ENCODE peak calls at places on chromosomes 2 and 18, in nine cellular contexts. One of them, this sample, is unnamed.

GRCh38 chr2:240929364-240930095 is 23.4 kb downstream of the CROCC2 start:
- DNase-seq in stimulated activated CD4-positive, alpha-beta T cell treated with anti-CD3 and anti-CD28 coated beads, Interleukin-12 subunit alpha, Interleukin-12 subunit beta, amount 100 ng/mL, for 24 hours: no peak
- DNase-seq in mesendoderm: no peak
- DNase-seq in fibroblast of villous mesenchyme: no peak
- DNase-seq in GM12865: no peak
- DNase-seq in cerebellum: no peak
- DNase-seq in NCI-H1105 treated with DMSO at 0.1 percent for 48 hours: no peak
- DNase-seq in EL: no peak
- DNase-seq in smooth muscle cell of the brain vasculature: no peak
- DNase-seq in this sample: no peak

GRCh38 chr18:12315481-12315880 is 7.4 kb downstream of the TUBB6 start:
- DNase-seq in stimulated activated CD4-positive, alpha-beta T cell treated with anti-CD3 and anti-CD28 coated beads, Interleukin-12 subunit alpha, Interleukin-12 subunit beta, amount 100 ng/mL, for 24 hours: no peak
- DNase-seq in mesendoderm: no peak
- DNase-seq in fibroblast of villous mesenchyme: no peak
- DNase-seq in GM12865: no peak
- DNase-seq in cerebellum: no peak
- DNase-seq in NCI-H1105 treated with DMSO at 0.1 percent for 48 hours: no peak
- DNase-seq in EL: no peak
- DNase-seq in smooth muscle cell of the brain vasculature: no peak
- DNase-seq in this sample: no peak

GRCh38 chr2:86518498-86518897 is 44.7 kb downstream of the CHMP3 start:
- DNase-seq in stimulated activated CD4-positive, alpha-beta T cell treated with anti-CD3 and anti-CD28 coated beads, Interleukin-12 subunit alpha, Interleukin-12 subunit beta, amount 100 ng/mL, for 24 hours: no peak
- DNase-seq in mesendoderm: peak
- DNase-seq in fibroblast of villous mesenchyme: peak
- DNase-seq in GM12865: peak
- DNase-seq in cerebellum: peak
- DNase-seq in NCI-H1105 treated with DMSO at 0.1 percent for 48 hours: no peak
- DNase-seq in EL: peak
- DNase-seq in smooth muscle cell of the brain vasculature: no peak
- DNase-seq in this sample: no peak

GRCh38 chr18:986071-986470 is 81.4 kb downstream of the ADCYAP1 start:
- DNase-seq in stimulated activated CD4-positive, alpha-beta T cell treated with anti-CD3 and anti-CD28 coated beads, Interleukin-12 subunit alpha, Interleukin-12 subunit beta, amount 100 ng/mL, for 24 hours: no peak
- DNase-seq in mesendoderm: peak
- DNase-seq in fibroblast of villous mesenchyme: no peak
- DNase-seq in GM12865: no peak
- DNase-seq in cerebellum: peak
- DNase-seq in NCI-H1105 treated with DMSO at 0.1 percent for 48 hours: no peak
- DNase-seq in EL: no peak
- DNase-seq in smooth muscle cell of the brain vasculature: no peak
- DNase-seq in this sample: peak

GRCh38 chr18:49555641-49556040 is 6.2 kb upstream of the LIPG start:
- DNase-seq in stimulated activated CD4-positive, alpha-beta T cell treated with anti-CD3 and anti-CD28 coated beads, Interleukin-12 subunit alpha, Interleukin-12 subunit beta, amount 100 ng/mL, for 24 hours: no peak
- DNase-seq in mesendoderm: no peak
- DNase-seq in fibroblast of villous mesenchyme: no peak
- DNase-seq in GM12865: no peak
- DNase-seq in cerebellum: no peak
- DNase-seq in NCI-H1105 treated with DMSO at 0.1 percent for 48 hours: no peak
- DNase-seq in EL: no peak
- DNase-seq in smooth muscle cell of the brain vasculature: no peak
- DNase-seq in this sample: no peak

GRCh38 chr2:120885311-120885710 is 149.6 kb downstream of the GLI2 start:
- DNase-seq in stimulated activated CD4-positive, alpha-beta T cell treated with anti-CD3 and anti-CD28 coated beads, Interleukin-12 subunit alpha, Interleukin-12 subunit beta, amount 100 ng/mL, for 24 hours: no peak
- DNase-seq in mesendoderm: no peak
- DNase-seq in fibroblast of villous mesenchyme: no peak
- DNase-seq in GM12865: no peak
- DNase-seq in cerebellum: no peak
- DNase-seq in NCI-H1105 treated with DMSO at 0.1 percent for 48 hours: no peak
- DNase-seq in EL: no peak
- DNase-seq in smooth muscle cell of the brain vasculature: no peak
- DNase-seq in this sample: no peak

GRCh38 chr18:54700580-54700979 is 109.5 kb downstream of the DYNAP start:
- DNase-seq in stimulated activated CD4-positive, alpha-beta T cell treated with anti-CD3 and anti-CD28 coated beads, Interleukin-12 subunit alpha, Interleukin-12 subunit beta, amount 100 ng/mL, for 24 hours: no peak
- DNase-seq in mesendoderm: no peak
- DNase-seq in fibroblast of villous mesenchyme: no peak
- DNase-seq in GM12865: no peak
- DNase-seq in cerebellum: no peak
- DNase-seq in NCI-H1105 treated with DMSO at 0.1 percent for 48 hours: no peak
- DNase-seq in EL: no peak
- DNase-seq in smooth muscle cell of the brain vasculature: no peak
- DNase-seq in this sample: no peak

GRCh38 chr2:235098736-235099494 is 147.1 kb downstream of the SH3BP4 start:
- DNase-seq in stimulated activated CD4-positive, alpha-beta T cell treated with anti-CD3 and anti-CD28 coated beads, Interleukin-12 subunit alpha, Interleukin-12 subunit beta, amount 100 ng/mL, for 24 hours: no peak
- DNase-seq in mesendoderm: no peak
- DNase-seq in fibroblast of villous mesenchyme: peak
- DNase-seq in GM12865: no peak
- DNase-seq in cerebellum: no peak
- DNase-seq in NCI-H1105 treated with DMSO at 0.1 percent for 48 hours: no peak
- DNase-seq in EL: peak
- DNase-seq in smooth muscle cell of the brain vasculature: no peak
- DNase-seq in this sample: no peak

GRCh38 chr2:29334723-29335122 is 219.5 kb downstream of the CLIP4 start:
- DNase-seq in stimulated activated CD4-positive, alpha-beta T cell treated with anti-CD3 and anti-CD28 coated beads, Interleukin-12 subunit alpha, Interleukin-12 subunit beta, amount 100 ng/mL, for 24 hours: no peak
- DNase-seq in mesendoderm: no peak
- DNase-seq in fibroblast of villous mesenchyme: no peak
- DNase-seq in GM12865: no peak
- DNase-seq in cerebellum: no peak
- DNase-seq in NCI-H1105 treated with DMSO at 0.1 percent for 48 hours: no peak
- DNase-seq in EL: no peak
- DNase-seq in smooth muscle cell of the brain vasculature: no peak
- DNase-seq in this sample: no peak

GRCh38 chr2:176096243-176096985 is 3.2 kb upstream of the HOXD12 start:
- DNase-seq in stimulated activated CD4-positive, alpha-beta T cell treated with anti-CD3 and anti-CD28 coated beads, Interleukin-12 subunit alpha, Interleukin-12 subunit beta, amount 100 ng/mL, for 24 hours: no peak
- DNase-seq in mesendoderm: no peak
- DNase-seq in fibroblast of villous mesenchyme: peak
- DNase-seq in GM12865: no peak
- DNase-seq in cerebellum: no peak
- DNase-seq in NCI-H1105 treated with DMSO at 0.1 percent for 48 hours: no peak
- DNase-seq in EL: no peak
- DNase-seq in smooth muscle cell of the brain vasculature: no peak
- DNase-seq in this sample: no peak

GRCh38 chr18:44039216-44039615 is 641.5 kb upstream of the SETBP1 start:
- DNase-seq in stimulated activated CD4-positive, alpha-beta T cell treated with anti-CD3 and anti-CD28 coated beads, Interleukin-12 subunit alpha, Interleukin-12 subunit beta, amount 100 ng/mL, for 24 hours: no peak
- DNase-seq in mesendoderm: no peak
- DNase-seq in fibroblast of villous mesenchyme: peak
- DNase-seq in GM12865: no peak
- DNase-seq in cerebellum: no peak
- DNase-seq in NCI-H1105 treated with DMSO at 0.1 percent for 48 hours: no peak
- DNase-seq in EL: no peak
- DNase-seq in smooth muscle cell of the brain vasculature: no peak
- DNase-seq in this sample: no peak

GRCh38 chr18:22314001-22314400 is 103.7 kb downstream of the CTAGE1 start:
- DNase-seq in stimulated activated CD4-positive, alpha-beta T cell treated with anti-CD3 and anti-CD28 coated beads, Interleukin-12 subunit alpha, Interleukin-12 subunit beta, amount 100 ng/mL, for 24 hours: no peak
- DNase-seq in mesendoderm: no peak
- DNase-seq in fibroblast of villous mesenchyme: peak
- DNase-seq in GM12865: no peak
- DNase-seq in cerebellum: no peak
- DNase-seq in NCI-H1105 treated with DMSO at 0.1 percent for 48 hours: no peak
- DNase-seq in EL: peak
- DNase-seq in smooth muscle cell of the brain vasculature: no peak
- DNase-seq in this sample: no peak

GRCh38 chr2:147689510-147689909 is 155.3 kb upstream of the ACVR2A start:
- DNase-seq in stimulated activated CD4-positive, alpha-beta T cell treated with anti-CD3 and anti-CD28 coated beads, Interleukin-12 subunit alpha, Interleukin-12 subunit beta, amount 100 ng/mL, for 24 hours: no peak
- DNase-seq in mesendoderm: no peak
- DNase-seq in fibroblast of villous mesenchyme: no peak
- DNase-seq in GM12865: peak
- DNase-seq in cerebellum: no peak
- DNase-seq in NCI-H1105 treated with DMSO at 0.1 percent for 48 hours: no peak
- DNase-seq in EL: no peak
- DNase-seq in smooth muscle cell of the brain vasculature: no peak
- DNase-seq in this sample: no peak

GRCh38 chr2:215354771-215355695 is 43.2 kb downstream of the ATIC start:
- DNase-seq in stimulated activated CD4-positive, alpha-beta T cell treated with anti-CD3 and anti-CD28 coated beads, Interleukin-12 subunit alpha, Interleukin-12 subunit beta, amount 100 ng/mL, for 24 hours: no peak
- DNase-seq in mesendoderm: no peak
- DNase-seq in fibroblast of villous mesenchyme: no peak
- DNase-seq in GM12865: no peak
- DNase-seq in cerebellum: no peak
- DNase-seq in NCI-H1105 treated with DMSO at 0.1 percent for 48 hours: no peak
- DNase-seq in EL: no peak
- DNase-seq in smooth muscle cell of the brain vasculature: no peak
- DNase-seq in this sample: no peak